ENCODE peak calls at places on chromosomes 16 and 17, in eight cellular contexts. K is astrocyte, N is fibroblast of mammary gland, Q is AG04449, S is BE2C, V is body of pancreas, L is AG04450, B is lung. M is an unnamed sample.

GRCh38 chr17:82255573-82255972 is 17.9 kb downstream of the CSNK1D start:
- DNase-seq in K (no peak), N (no peak), Q (no peak), S (no peak), V (no peak), L (no peak), B (no peak), M (no peak)

GRCh38 chr16:11602321-11602720 is 15.6 kb upstream of the LITAF start:
- DNase-seq in K (no peak), N (no peak), Q (no peak), S (no peak), V (no peak), L (no peak), B (no peak), M (no peak)

GRCh38 chr17:28725166-28725659 is 820 bp downstream of the TLCD1 start:
- DNase-seq in K (peak; percentile 63), N (peak; percentile 76), Q (no peak), S (peak; percentile 43), V (no peak), L (no peak), B (no peak), M (no peak)

GRCh38 chr17:80859004-80859941 is 132.4 kb upstream of the CHMP6 start:
- DNase-seq in K (peak; percentile 88), N (peak; percentile 97), Q (peak; percentile 76), S (peak; percentile 66), V (peak; percentile 72), L (peak; percentile 85), B (peak; percentile 54), M (no peak)

GRCh38 chr16:67872631-67873434 is at the start of gene EDC4:
- DNase-seq in K (peak; percentile 62), N (peak; percentile 73), Q (peak; percentile 10), S (peak; percentile 84), V (peak; percentile 86), L (peak; percentile 49), B (peak; percentile 87), M (peak; percentile 94)

GRCh38 chr17:83202002-83203000 is 122.9 kb downstream of the METRNL start:
- DNase-seq in K (no peak), N (no peak), Q (no peak), S (peak; percentile 2), V (peak; percentile 8), L (no peak), B (no peak), M (no peak)

GRCh38 chr17:78716814-78717393 is 65.2 kb downstream of the CYTH1 start:
- DNase-seq in K (no peak), N (peak; percentile 49), Q (no peak), S (peak; percentile 72), V (peak; percentile 91), L (no peak), B (peak; percentile 60), M (peak; percentile 70)

GRCh38 chr17:42389135-42389417 is 834 bp upstream of the STAT3 start:
- DNase-seq in K (no peak), N (no peak), Q (no peak), S (no peak), V (no peak), L (no peak), B (no peak), M (no peak)

GRCh38 chr16:76573281-76573680 is 296.1 kb downstream of the CNTNAP4 start:
- DNase-seq in K (no peak), N (no peak), Q (no peak), S (no peak), V (no peak), L (no peak), B (no peak), M (no peak)

GRCh38 chr17:2736956-2737355 is 12.5 kb downstream of the CCDC92B start:
- DNase-seq in K (no peak), N (peak; percentile 7), Q (no peak), S (peak; percentile 60), V (no peak), L (no peak), B (no peak), M (no peak)

GRCh38 chr17:37438141-37438540 is 31.5 kb downstream of the TADA2A start:
- DNase-seq in K (no peak), N (no peak), Q (no peak), S (no peak), V (no peak), L (no peak), B (no peak), M (no peak)

GRCh38 chr17:69511244-69511643 is 96.7 kb downstream of the MAP2K6 start:
- DNase-seq in K (no peak), N (no peak), Q (no peak), S (no peak), V (no peak), L (no peak), B (no peak), M (no peak)

GRCh38 chr16:75477680-75478473 is 13.4 kb upstream of the TMEM170A start:
- DNase-seq in K (no peak), N (no peak), Q (no peak), S (no peak), V (no peak), L (no peak), B (no peak), M (no peak)

GRCh38 chr17:10716218-10716617 is 13.6 kb downstream of the TMEM220 start:
- DNase-seq in K (no peak), N (no peak), Q (no peak), S (no peak), V (no peak), L (no peak), B (no peak), M (no peak)

GRCh38 chr17:19650826-19651225 is 2.3 kb downstream of the ALDH3A2 start:
- DNase-seq in K (peak; percentile 42), N (peak; percentile 49), Q (peak; percentile 26), S (no peak), V (no peak), L (no peak), B (no peak), M (no peak)

DNA sequence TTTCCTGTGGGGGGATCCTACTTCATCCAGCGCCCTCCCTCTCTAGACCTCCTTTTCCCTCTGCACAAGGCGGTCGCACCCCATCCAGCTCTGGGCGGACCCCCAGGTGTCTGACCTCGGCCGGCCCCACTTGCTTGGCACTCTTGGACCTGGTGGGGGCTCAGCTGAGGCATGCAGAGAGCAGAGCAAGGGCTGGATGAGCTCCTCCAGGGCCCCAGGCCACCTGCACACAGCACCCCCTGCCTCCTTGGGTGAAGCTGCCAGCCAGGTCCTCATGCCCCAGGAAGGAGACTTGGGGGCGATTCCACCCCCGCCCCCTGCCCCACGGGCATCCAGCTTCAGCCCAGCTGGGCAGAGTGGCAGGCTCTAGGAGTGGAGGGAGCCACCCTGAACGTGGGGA is 159.4 kb upstream of the GSE1 start:
- DNase-seq in K (no peak), N (no peak), Q (no peak), S (no peak), V (no peak), L (no peak), B (no peak), M (no peak)
- TF ChIP-seq CTCF in K (no peak), N (no peak), Q (no peak), S (no peak), V (no peak), L (no peak), B (no peak), M (no peak)

GRCh38 chr17:63082273-63082861 is 116.3 kb downstream of the TANC2 start:
- DNase-seq in K (peak; percentile 14), N (peak; percentile 61), Q (no peak), S (no peak), V (no peak), L (peak; percentile 1), B (no peak), M (no peak)
- TF ChIP-seq CTCF in K (peak; percentile 28), N (peak; percentile 46), Q (no peak), S (peak; percentile 57), V (peak; percentile 28), L (peak; percentile 60), B (no peak), M (peak; percentile 14)

DNA sequence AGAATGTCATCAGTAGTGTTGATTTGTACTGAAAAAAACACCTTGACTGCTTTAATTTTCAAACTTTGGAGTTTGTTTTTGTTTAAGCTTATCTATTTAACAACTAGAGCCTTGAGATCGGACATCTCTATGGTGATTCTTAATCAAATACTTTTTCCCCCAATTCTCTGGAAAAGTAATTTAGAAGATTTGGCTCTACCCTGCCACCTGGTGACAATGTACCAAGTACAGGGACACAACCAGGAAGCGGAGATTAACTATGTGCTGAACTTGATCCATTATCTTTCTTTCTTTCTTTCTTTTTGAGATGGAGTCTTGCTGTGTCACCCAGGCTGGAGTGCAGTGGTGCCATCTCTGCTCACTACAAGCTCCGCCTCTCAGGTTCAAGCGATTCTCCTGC is 30.8 kb downstream of the USP43 start:
- DNase-seq in K (no peak), N (no peak), Q (no peak), S (no peak), V (no peak), L (no peak), B (no peak), M (peak; percentile 3)
- TF ChIP-seq CTCF in K (peak; percentile 2), N (peak; percentile 18), Q (no peak), S (no peak), V (peak; percentile 19), L (no peak), B (no peak), M (no peak)

DNA sequence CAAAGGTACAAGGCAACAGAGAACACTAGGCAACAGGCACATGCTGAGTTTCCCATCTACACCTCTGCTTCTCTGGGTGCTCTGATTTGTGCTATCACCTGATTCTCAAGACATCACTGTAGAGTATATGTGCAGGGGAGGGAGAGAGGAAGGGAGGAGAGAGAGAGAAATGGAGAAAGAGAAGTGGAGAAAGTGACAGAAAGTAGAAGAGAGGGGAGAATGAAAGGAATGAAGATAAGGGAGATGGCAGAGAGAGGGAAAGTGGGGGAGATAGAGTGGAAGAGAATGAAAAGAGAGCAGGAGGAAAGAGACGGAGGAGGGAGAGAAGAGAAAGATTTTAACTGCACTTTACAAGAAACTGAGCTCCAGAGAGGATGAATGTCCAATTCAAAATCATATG is 340.7 kb upstream of the CDH5 start:
- DNase-seq in K (no peak), N (no peak), Q (no peak), S (no peak), V (no peak), L (no peak), B (no peak), M (no peak)
- TF ChIP-seq CTCF in K (no peak), N (no peak), Q (no peak), S (no peak), V (no peak), L (no peak), B (no peak), M (no peak)

GRCh38 chr17:55004484-55004883 is 35.9 kb downstream of the STXBP4 start:
- DNase-seq in K (no peak), N (no peak), Q (no peak), S (no peak), V (no peak), L (no peak), B (no peak), M (no peak)

GRCh38 chr17:55005520-55005919 is 37.0 kb downstream of the STXBP4 start:
- DNase-seq in K (no peak), N (peak; percentile 32), Q (no peak), S (peak; percentile 17), V (no peak), L (no peak), B (no peak), M (no peak)
- TF ChIP-seq CTCF in K (peak; percentile 45), N (peak; percentile 46), Q (no peak), S (peak; percentile 59), V (peak; percentile 13), L (peak; percentile 41), B (no peak), M (peak; percentile 51)